ENCODE peak calls at places on chromosomes 13 and 19, in ten cellular contexts. J is WTC11, S is PC-3, N is prostate gland, C is tibial artery, L is adrenal gland, T is Caco-2, D is lower leg skin, K is mammary epithelial cell, E is brain microvascular endothelial cell. A is an unnamed sample.

GRCh38 chr13:85974604-85975366 is 175.6 kb upstream of the SLITRK6 start:
- DNase-seq in J (no peak), S (peak; percentile 58), N (no peak), C (no peak), L (no peak), T (no peak), D (no peak), K (peak; percentile 4), E (peak; percentile 7), A (no peak)

GRCh38 chr19:42468273-42468796 is 25.6 kb upstream of the CXCL17 start:
- DNase-seq in J (no peak), S (peak; percentile 78), N (no peak), C (no peak), L (no peak), T (no peak), D (no peak), K (peak; percentile 74), E (peak; percentile 69), A (no peak)

GRCh38 chr19:54104998-54105715 is 2.5 kb downstream of the NDUFA3 start:
- DNase-seq in J (no peak), S (no peak), N (no peak), C (no peak), L (no peak), T (no peak), D (no peak), K (no peak), E (no peak), A (no peak)

GRCh38 chr19:38739440-38740251 is 4.6 kb downstream of the CAPN12 start:
- DNase-seq in J (no peak), S (no peak), N (no peak), C (no peak), L (no peak), T (no peak), D (no peak), K (peak; percentile 44), E (no peak), A (no peak)

GRCh38 chr13:105921711-105922110 is 613.8 kb downstream of the EFNB2 start:
- DNase-seq in J (no peak), S (no peak), N (no peak), C (no peak), L (no peak), T (no peak), D (no peak), K (no peak), E (no peak), A (no peak)

GRCh38 chr13:45490068-45490467 is 25.3 kb downstream of the COG3 start:
- DNase-seq in J (no peak), S (peak; percentile 2), N (no peak), C (no peak), L (no peak), T (peak; percentile 37), D (no peak), K (no peak), E (no peak), A (no peak)

GRCh38 chr13:106105153-106105552 is 430.3 kb downstream of the EFNB2 start:
- DNase-seq in J (no peak), S (peak; percentile 32), N (no peak), C (no peak), L (no peak), T (no peak), D (no peak), K (peak; percentile 67), E (no peak), A (no peak)

GRCh38 chr19:42289556-42290041 is 12.3 kb upstream of the PRR19 start:
- DNase-seq in J (no peak), S (no peak), N (no peak), C (no peak), L (no peak), T (no peak), D (no peak), K (no peak), E (no peak), A (no peak)

GRCh38 chr19:46147791-46148288 is at the start of gene IGFL2:
- DNase-seq in J (no peak), S (peak; percentile 8), N (no peak), C (no peak), L (no peak), T (peak; percentile 76), D (no peak), K (peak; percentile 80), E (no peak), A (no peak)

GRCh38 chr13:44906758-44907157 is 82.5 kb downstream of the NUFIP1 start:
- DNase-seq in J (no peak), S (no peak), N (peak; percentile 63), C (peak; percentile 79), L (peak; percentile 51), T (no peak), D (no peak), K (no peak), E (no peak), A (no peak)

GRCh38 chr13:102687520-102687919 is 7.3 kb downstream of the METTL21C start:
- DNase-seq in J (no peak), S (no peak), N (no peak), C (no peak), L (no peak), T (no peak), D (no peak), K (peak; percentile 70), E (no peak), A (no peak)

GRCh38 chr13:95564091-95564490 is 11.6 kb downstream of the CLDN10 start:
- DNase-seq in J (no peak), S (no peak), N (no peak), C (no peak), L (no peak), T (no peak), D (no peak), K (no peak), E (no peak), A (no peak)
- TF ChIP-seq CTCF in J (no peak), S (peak; percentile 45), N (no peak), C (no peak), L (no peak), T (no peak), D (no peak), K (peak; percentile 33), E (peak; percentile 47), A (no peak)

GRCh38 chr19:3589439-3589838 is 4.2 kb downstream of the GIPC3 start:
- DNase-seq in J (no peak), S (no peak), N (no peak), C (no peak), L (no peak), T (no peak), D (no peak), K (no peak), E (no peak), A (no peak)

GRCh38 chr19:3585301-3586123 is at the start of gene GIPC3:
- DNase-seq in J (peak; percentile 44), S (no peak), N (no peak), C (no peak), L (no peak), T (no peak), D (no peak), K (no peak), E (no peak), A (no peak)

GRCh38 chr19:3589949-3590348 is 4.7 kb downstream of the GIPC3 start:
- DNase-seq in J (no peak), S (no peak), N (no peak), C (no peak), L (no peak), T (no peak), D (no peak), K (no peak), E (no peak), A (no peak)

GRCh38 chr19:3586707-3587346 is 1.5 kb downstream of the GIPC3 start:
- DNase-seq in J (no peak), S (no peak), N (no peak), C (peak; percentile 74), L (no peak), T (no peak), D (no peak), K (no peak), E (no peak), A (no peak)

GRCh38 chr19:3586124-3586626 is 897 bp downstream of the GIPC3 start:
- DNase-seq in J (peak; percentile 77), S (no peak), N (no peak), C (no peak), L (no peak), T (no peak), D (no peak), K (no peak), E (no peak), A (no peak)
- TF ChIP-seq CTCF in J (peak; percentile 62), S (peak; percentile 62), N (no peak), C (peak; percentile 58), L (peak; percentile 33), T (peak; percentile 8), D (no peak), K (peak; percentile 46), E (peak; percentile 79), A (peak; percentile 54)

DNA sequence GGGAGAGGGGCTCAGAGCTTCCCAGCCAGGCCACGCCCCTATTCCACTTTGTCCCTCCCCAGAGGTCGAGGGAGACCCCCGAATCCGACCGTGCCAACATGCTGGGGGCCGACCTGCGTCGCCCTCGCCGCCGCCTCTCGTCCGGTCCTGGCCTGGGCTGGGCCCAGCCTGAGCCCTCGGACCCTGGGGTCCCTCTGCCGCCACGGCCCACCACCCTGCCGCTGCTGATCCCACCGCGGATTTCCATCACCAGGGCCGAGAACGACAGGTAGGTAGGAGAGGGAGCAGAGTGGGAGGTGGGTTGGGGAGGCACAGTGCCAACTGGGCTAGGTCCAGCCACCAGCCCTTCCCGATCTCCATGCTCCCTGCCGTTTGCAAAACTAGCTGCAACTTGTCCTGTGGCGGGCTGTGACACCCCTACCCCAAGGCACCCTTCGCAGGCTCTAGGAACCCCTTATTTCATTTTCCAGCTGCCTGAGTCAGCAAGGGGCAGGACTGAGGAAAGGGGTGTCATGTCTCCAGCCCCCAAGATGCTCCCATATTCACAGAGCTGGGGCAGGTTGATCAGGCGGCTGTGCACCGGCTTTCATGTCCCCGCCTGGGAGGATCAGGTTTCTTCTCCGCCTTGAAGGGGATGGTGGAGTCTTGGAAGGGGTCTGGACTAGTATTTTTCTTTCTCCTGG is 2.6 kb upstream of the PDE4A start:
- DNase-seq in J (peak; percentile 63), S (peak; percentile 30), N (no peak), C (no peak), L (no peak), T (no peak), D (no peak), K (no peak), E (no peak), A (no peak)
- TF ChIP-seq CTCF in J (no peak), S (no peak), N (no peak), C (no peak), L (no peak), T (no peak), D (no peak), K (no peak), E (no peak), A (no peak)

DNA sequence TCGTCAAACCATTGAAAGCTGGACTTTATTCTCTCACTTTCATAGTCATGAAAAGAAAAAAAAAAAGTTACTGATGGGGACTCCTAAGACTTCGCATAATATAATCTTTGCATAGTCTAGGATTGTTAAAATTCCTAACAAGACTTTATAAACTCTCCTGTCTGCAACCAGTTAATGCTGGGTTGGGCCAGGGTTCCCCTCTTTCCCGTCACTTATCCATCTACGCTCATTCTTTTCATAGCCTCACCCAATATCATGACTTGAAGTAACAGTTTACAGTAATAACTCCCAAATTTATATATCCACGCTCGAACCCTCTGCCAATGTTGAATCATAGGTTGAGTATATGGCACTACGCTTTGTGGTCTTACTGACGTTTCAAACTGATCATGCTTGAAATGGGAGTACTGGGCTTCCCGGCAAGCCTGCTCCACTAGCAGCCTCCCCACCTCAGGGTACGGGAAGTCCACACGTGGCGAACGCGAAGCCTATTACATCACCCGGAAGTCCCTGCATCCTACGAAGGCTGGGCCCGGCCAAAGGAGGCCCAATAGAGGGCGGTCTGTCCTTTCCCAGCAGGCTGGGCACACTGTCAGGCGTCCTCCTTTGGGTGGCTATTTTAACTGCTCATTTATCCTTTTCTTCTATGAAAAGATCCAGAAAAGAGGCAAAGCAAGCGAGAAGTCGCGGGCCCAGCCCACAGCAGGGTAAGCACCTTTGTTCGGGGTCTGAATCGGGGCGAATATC is 694 bp upstream of the ZNF460 start:
- DNase-seq in J (peak; percentile 83), S (peak; percentile 93), N (peak; percentile 88), C (peak; percentile 95), L (peak; percentile 96), T (peak; percentile 94), D (peak; percentile 88), K (peak; percentile 92), E (peak; percentile 95), A (peak; percentile 54)
- TF ChIP-seq CTCF in J (no peak), S (peak; percentile 58), N (no peak), C (peak; percentile 19), L (no peak), T (peak; percentile 52), D (no peak), K (peak; percentile 64), E (peak; percentile 49), A (peak; percentile 39)

A was measured in progenitor cell of endocrine pancreas.